ENCODE peak calls at places on chromosomes 6 and 20, in seven cellular contexts. S, N, Q, Z, W, E and U are unnamed samples.

GRCh38 chr20:23446505-23446904 is 6.2 kb downstream of the CST11 start:
- DNase-seq in S (peak; percentile 62), N (peak; percentile 26), Q (peak; percentile 87), Z (peak; percentile 59), W (no peak), E (no peak), U (peak; percentile 70)

GRCh38 chr20:63924241-63924640 is 29.3 kb downstream of the DNAJC5 start:
- DNase-seq in S (no peak), N (no peak), Q (no peak), Z (no peak), W (no peak), E (no peak), U (no peak)

GRCh38 chr20:36472656-36473071 is 68.7 kb upstream of the MYL9 start:
- DNase-seq in S (no peak), N (no peak), Q (peak; percentile 27), Z (no peak), W (no peak), E (peak; percentile 79), U (no peak)

GRCh38 chr6:116011520-116011919 is 49.2 kb downstream of the FRK start:
- DNase-seq in S (no peak), N (no peak), Q (no peak), Z (no peak), W (no peak), E (peak; percentile 38), U (no peak)

GRCh38 chr6:112909781-112910180 is 562.7 kb downstream of the RFPL4B start:
- DNase-seq in S (no peak), N (no peak), Q (no peak), Z (no peak), W (no peak), E (peak; percentile 7), U (no peak)

GRCh38 chr20:19047040-19047950 is 165.1 kb upstream of the SLC24A3 start:
- DNase-seq in S (no peak), N (no peak), Q (no peak), Z (no peak), W (peak; percentile 89), E (peak; percentile 36), U (no peak)

GRCh38 chr6:111972714-111973678 is 80.9 kb upstream of the CCN6 start:
- DNase-seq in S (no peak), N (no peak), Q (peak; percentile 52), Z (no peak), W (peak; percentile 92), E (peak; percentile 29), U (peak; percentile 87)

GRCh38 chr20:40743172-40743775 is 54.2 kb upstream of the MAFB start:
- DNase-seq in S (no peak), N (no peak), Q (no peak), Z (no peak), W (no peak), E (no peak), U (no peak)

GRCh38 chr6:30350519-30350918 is 5.6 kb downstream of the RPP21 start:
- DNase-seq in S (no peak), N (no peak), Q (no peak), Z (no peak), W (no peak), E (no peak), U (no peak)

GRCh38 chr6:156747715-156748114 is 29.5 kb upstream of the ARID1B start:
- DNase-seq in S (no peak), N (no peak), Q (no peak), Z (no peak), W (no peak), E (no peak), U (no peak)